ENCODE peak calls at places on chromosome 14, in six cellular contexts. One of them, this sample, is unnamed. For H3K4me1, the result is how much of the 10 kb centered on the place peaks cover.

GRCh38 chr14:105201156-105201927 is 20.2 kb upstream of the NUDT14 start:
- DNase-seq in CD8-positive, alpha-beta T cell: no peak
- DNase-seq in lower lobe of right lung: no peak
- DNase-seq in pancreas: no peak
- DNase-seq in A549: no peak
- DNase-seq in hepatocyte: no peak
- DNase-seq in this sample: no peak

GRCh38 chr14:68084256-68084655 is 264.7 kb downstream of the RAD51B start:
- DNase-seq in CD8-positive, alpha-beta T cell: no peak
- DNase-seq in A549: peak
- DNase-seq in lower lobe of right lung: no peak
- DNase-seq in pancreas: no peak
- DNase-seq in hepatocyte: no peak
- DNase-seq in this sample: no peak

GRCh38 chr14:42424501-42424900 is 817.8 kb downstream of the LRFN5 start:
- DNase-seq in hepatocyte: no peak
- DNase-seq in pancreas: no peak
- DNase-seq in lower lobe of right lung: no peak
- DNase-seq in A549: no peak
- DNase-seq in CD8-positive, alpha-beta T cell: no peak
- DNase-seq in this sample: no peak

GRCh38 chr14:32110200-32110896 is 33.2 kb downstream of the ARHGAP5 start:
- DNase-seq in CD8-positive, alpha-beta T cell: no peak
- DNase-seq in A549: no peak
- DNase-seq in lower lobe of right lung: no peak
- DNase-seq in pancreas: no peak
- DNase-seq in hepatocyte: no peak
- DNase-seq in this sample: no peak

GRCh38 chr14:24439257-24439656 is 3.3 kb downstream of the SDR39U1 start:
- DNase-seq in hepatocyte: no peak
- DNase-seq in CD8-positive, alpha-beta T cell: no peak
- DNase-seq in lower lobe of right lung: no peak
- DNase-seq in A549: no peak
- DNase-seq in pancreas: no peak
- DNase-seq in this sample: no peak

GRCh38 chr14:80978403-80978802 is 23.0 kb downstream of the TSHR start:
- DNase-seq in hepatocyte: no peak
- DNase-seq in lower lobe of right lung: no peak
- DNase-seq in CD8-positive, alpha-beta T cell: no peak
- DNase-seq in pancreas: no peak
- DNase-seq in A549: no peak
- DNase-seq in this sample: no peak

GRCh38 chr14:94752575-94752974 is 17.3 kb downstream of the GSC start:
- DNase-seq in hepatocyte: no peak
- DNase-seq in A549: no peak
- DNase-seq in pancreas: no peak
- DNase-seq in lower lobe of right lung: no peak
- DNase-seq in CD8-positive, alpha-beta T cell: no peak
- DNase-seq in this sample: no peak

GRCh38 chr14:36661506-36662257 is at the start of gene PAX9:
- DNase-seq in lower lobe of right lung: peak
- DNase-seq in pancreas: peak
- DNase-seq in CD8-positive, alpha-beta T cell: no peak
- DNase-seq in A549: peak
- DNase-seq in hepatocyte: peak
- DNase-seq in this sample: peak

GRCh38 chr14:104444159-104445030 is 135.2 kb upstream of the C14orf180 start:
- DNase-seq in pancreas: no peak
- DNase-seq in A549: no peak
- DNase-seq in lower lobe of right lung: no peak
- DNase-seq in CD8-positive, alpha-beta T cell: no peak
- DNase-seq in hepatocyte: no peak
- DNase-seq in this sample: no peak

GRCh38 chr14:91387135-91387849 is 30.3 kb downstream of the CCDC88C start:
- DNase-seq in lower lobe of right lung: peak
- DNase-seq in hepatocyte: no peak
- DNase-seq in A549: no peak
- DNase-seq in pancreas: no peak
- DNase-seq in CD8-positive, alpha-beta T cell: no peak
- DNase-seq in this sample: peak

GRCh38 chr14:71529855-71530254 is 402.4 kb upstream of the RGS6 start:
- DNase-seq in lower lobe of right lung: no peak
- DNase-seq in A549: no peak
- DNase-seq in pancreas: no peak
- DNase-seq in CD8-positive, alpha-beta T cell: no peak
- DNase-seq in hepatocyte: no peak
- DNase-seq in this sample: no peak

GRCh38 chr14:68612049-68612448 is 180.8 kb downstream of the ZFP36L1 start:
- DNase-seq in pancreas: no peak
- DNase-seq in CD8-positive, alpha-beta T cell: no peak
- DNase-seq in hepatocyte: no peak
- DNase-seq in lower lobe of right lung: no peak
- DNase-seq in A549: no peak
- DNase-seq in this sample: no peak

GRCh38 chr14:95496111-95496681 is 20.3 kb downstream of the SYNE3 start:
- DNase-seq in lower lobe of right lung: no peak
- DNase-seq in hepatocyte: no peak
- DNase-seq in A549: no peak
- DNase-seq in CD8-positive, alpha-beta T cell: no peak
- DNase-seq in pancreas: no peak
- DNase-seq in this sample: no peak

GRCh38 chr14:92950773-92951172 is 27.8 kb downstream of the CHGA start:
- DNase-seq in pancreas: no peak
- DNase-seq in lower lobe of right lung: no peak
- DNase-seq in CD8-positive, alpha-beta T cell: no peak
- DNase-seq in hepatocyte: no peak
- DNase-seq in A549: no peak
- DNase-seq in this sample: no peak

GRCh38 chr14:34029921-34030334 is 79.1 kb upstream of the EGLN3 start:
- DNase-seq in lower lobe of right lung: no peak
- DNase-seq in pancreas: no peak
- DNase-seq in hepatocyte: peak
- DNase-seq in A549: no peak
- DNase-seq in CD8-positive, alpha-beta T cell: no peak
- DNase-seq in this sample: no peak

GRCh38 chr14:80414080-80414479 is 202.8 kb upstream of the DIO2 start:
- DNase-seq in lower lobe of right lung: no peak
- DNase-seq in A549: no peak
- DNase-seq in hepatocyte: no peak
- DNase-seq in pancreas: no peak
- DNase-seq in CD8-positive, alpha-beta T cell: no peak
- DNase-seq in this sample: no peak

DNA sequence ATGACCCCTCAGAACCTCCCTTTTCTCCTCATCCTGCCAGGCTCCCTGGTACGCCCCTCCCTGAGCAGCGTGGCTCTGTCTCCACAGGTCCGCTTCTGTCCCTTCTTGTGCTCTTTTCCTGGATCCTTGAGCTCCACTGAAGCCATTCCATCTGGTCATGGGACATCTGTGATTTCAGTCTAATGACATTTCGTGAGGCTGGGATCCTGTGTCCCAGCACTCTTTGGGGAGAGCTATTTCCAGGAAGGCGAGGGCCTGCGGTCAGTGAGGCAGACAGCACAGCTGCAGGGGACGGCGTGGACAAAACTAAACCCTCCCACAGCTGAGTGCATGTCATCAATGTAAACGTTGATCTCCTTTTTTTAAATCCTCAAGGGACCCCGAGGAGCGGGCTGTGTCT is 127.6 kb downstream of the DACT1 start:
- DNase-seq in lower lobe of right lung: no peak
- DNase-seq in A549: no peak
- DNase-seq in CD8-positive, alpha-beta T cell: no peak
- DNase-seq in pancreas: no peak
- DNase-seq in hepatocyte: no peak
- DNase-seq in this sample: no peak
- H3K27ac ChIP-seq in lower lobe of right lung: no peak
- H3K27ac ChIP-seq in A549: no peak
- H3K27ac ChIP-seq in CD8-positive, alpha-beta T cell: no peak
- H3K27ac ChIP-seq in pancreas: no peak
- H3K27ac ChIP-seq in hepatocyte: peak
- H3K27ac ChIP-seq in this sample: no peak

DNA sequence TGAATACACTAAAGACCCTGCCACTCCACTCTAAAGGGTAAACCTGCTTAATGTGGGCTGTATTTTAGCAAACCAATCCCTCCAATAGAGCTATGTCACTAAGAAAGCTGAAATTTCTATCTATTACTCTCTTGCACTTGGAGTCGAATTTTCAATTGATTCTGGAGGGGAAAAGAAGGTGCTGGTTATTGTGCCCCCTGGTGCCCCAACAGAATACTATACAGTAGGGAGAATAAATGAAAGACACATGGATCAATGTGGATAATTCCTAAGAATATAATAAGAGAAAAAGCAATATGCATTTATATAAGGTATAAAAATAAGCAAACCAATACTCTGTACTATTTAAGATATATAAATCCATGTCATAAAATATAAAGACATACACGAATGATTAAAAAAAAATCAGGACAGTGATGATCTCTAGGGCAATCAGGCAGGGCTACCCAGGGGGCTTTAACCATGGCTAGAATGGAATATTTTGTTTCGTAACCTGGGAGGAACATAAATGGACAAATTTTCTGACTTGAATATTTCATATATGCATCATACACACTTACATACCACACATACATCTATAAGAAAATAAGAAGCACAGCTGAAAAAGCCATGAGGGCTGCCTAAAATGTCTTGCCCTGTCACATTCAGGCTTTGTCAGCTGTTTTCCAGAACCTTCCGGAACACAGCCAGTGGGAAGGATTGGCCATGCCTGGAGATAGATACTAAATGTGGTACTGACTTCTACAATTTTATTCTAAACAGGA is 54.4 kb downstream of the EFCAB11 start:
- DNase-seq in pancreas: no peak
- DNase-seq in A549: no peak
- DNase-seq in CD8-positive, alpha-beta T cell: no peak
- DNase-seq in lower lobe of right lung: no peak
- DNase-seq in hepatocyte: peak
- DNase-seq in this sample: no peak
- TF ChIP-seq CTCF in pancreas: peak
- TF ChIP-seq CTCF in A549: peak
- TF ChIP-seq CTCF in CD8-positive, alpha-beta T cell: peak
- TF ChIP-seq CTCF in lower lobe of right lung: peak
- TF ChIP-seq CTCF in hepatocyte: peak
- TF ChIP-seq CTCF in this sample: peak

GRCh38 chr14:99537399-99537798 is 56.2 kb downstream of the CCNK start:
- DNase-seq in hepatocyte: peak
- DNase-seq in A549: peak
- DNase-seq in CD8-positive, alpha-beta T cell: no peak
- DNase-seq in pancreas: no peak
- DNase-seq in lower lobe of right lung: no peak
- DNase-seq in this sample: peak

GRCh38 chr14:99540196-99541032 is 59.2 kb downstream of the CCNK start:
- DNase-seq in pancreas: no peak
- DNase-seq in A549: no peak
- DNase-seq in hepatocyte: no peak
- DNase-seq in CD8-positive, alpha-beta T cell: no peak
- DNase-seq in lower lobe of right lung: no peak
- DNase-seq in this sample: no peak

GRCh38 chr14:99539503-99539902 is 58.3 kb downstream of the CCNK start:
- DNase-seq in CD8-positive, alpha-beta T cell: no peak
- DNase-seq in hepatocyte: no peak
- DNase-seq in A549: no peak
- DNase-seq in lower lobe of right lung: no peak
- DNase-seq in pancreas: no peak
- DNase-seq in this sample: no peak

GRCh38 chr14:99538275-99538674 is 57.1 kb downstream of the CCNK start:
- DNase-seq in pancreas: no peak
- DNase-seq in lower lobe of right lung: no peak
- DNase-seq in hepatocyte: no peak
- DNase-seq in CD8-positive, alpha-beta T cell: no peak
- DNase-seq in A549: no peak
- DNase-seq in this sample: no peak

GRCh38 chr14:99538733-99539132 is 57.5 kb downstream of the CCNK start:
- DNase-seq in A549: no peak
- DNase-seq in hepatocyte: no peak
- DNase-seq in lower lobe of right lung: no peak
- DNase-seq in pancreas: no peak
- DNase-seq in CD8-positive, alpha-beta T cell: no peak
- DNase-seq in this sample: no peak
- H3K4me1 ChIP-seq in A549: half or more
- H3K4me1 ChIP-seq in hepatocyte: under half
- H3K4me1 ChIP-seq in lower lobe of right lung: under half
- H3K4me1 ChIP-seq in pancreas: under half
- H3K4me1 ChIP-seq in CD8-positive, alpha-beta T cell: under half
- H3K4me1 ChIP-seq in this sample: under half

GRCh38 chr14:21268612-21269251 is 510 bp downstream of the HNRNPC start:
- DNase-seq in A549: peak
- DNase-seq in lower lobe of right lung: no peak
- DNase-seq in pancreas: no peak
- DNase-seq in CD8-positive, alpha-beta T cell: no peak
- DNase-seq in hepatocyte: peak
- DNase-seq in this sample: peak

GRCh38 chr14:21264025-21264801 is 5.0 kb downstream of the HNRNPC start:
- DNase-seq in lower lobe of right lung: no peak
- DNase-seq in pancreas: no peak
- DNase-seq in A549: no peak
- DNase-seq in hepatocyte: no peak
- DNase-seq in CD8-positive, alpha-beta T cell: no peak
- DNase-seq in this sample: peak

GRCh38 chr14:21267886-21268611 is 1.2 kb downstream of the HNRNPC start:
- DNase-seq in CD8-positive, alpha-beta T cell: no peak
- DNase-seq in hepatocyte: peak
- DNase-seq in A549: no peak
- DNase-seq in lower lobe of right lung: no peak
- DNase-seq in pancreas: no peak
- DNase-seq in this sample: no peak

GRCh38 chr14:21269252-21270046 is at the start of gene HNRNPC:
- DNase-seq in pancreas: peak
- DNase-seq in lower lobe of right lung: peak
- DNase-seq in hepatocyte: peak
- DNase-seq in CD8-positive, alpha-beta T cell: peak
- DNase-seq in A549: peak
- DNase-seq in this sample: peak

GRCh38 chr14:21267431-21267845 is 1.8 kb downstream of the HNRNPC start:
- DNase-seq in CD8-positive, alpha-beta T cell: no peak
- DNase-seq in pancreas: no peak
- DNase-seq in lower lobe of right lung: no peak
- DNase-seq in hepatocyte: no peak
- DNase-seq in A549: no peak
- DNase-seq in this sample: no peak
- H3K27ac ChIP-seq in CD8-positive, alpha-beta T cell: peak
- H3K27ac ChIP-seq in pancreas: no peak
- H3K27ac ChIP-seq in lower lobe of right lung: peak
- H3K27ac ChIP-seq in hepatocyte: peak
- H3K27ac ChIP-seq in A549: peak
- H3K27ac ChIP-seq in this sample: peak